ENCODE peak calls at places on chromosome 1, in ten cellular contexts. One of them, this sample, is unnamed.

GRCh38 chr1:74650561-74650960 is 23.0 kb downstream of the ERICH3 start:
- DNase-seq in tibial artery: no peak
- DNase-seq in epithelial cell of esophagus: peak; percentile 60
- DNase-seq in IMR-90: peak; percentile 41
- DNase-seq in foreskin fibroblast: no peak
- DNase-seq in cardiac fibroblast: no peak
- DNase-seq in CD4-positive, alpha-beta T cell: no peak
- DNase-seq in activated B cell treated with CpG ODN at 0.5 μM for 24 hours: no peak
- DNase-seq in dorsolateral prefrontal cortex: no peak
- DNase-seq in GM23338: no peak
- DNase-seq in this sample: no peak

GRCh38 chr1:29827237-29827750 is 591.0 kb downstream of the PTPRU start:
- DNase-seq in cardiac fibroblast: no peak
- DNase-seq in CD4-positive, alpha-beta T cell: no peak
- DNase-seq in activated B cell treated with CpG ODN at 0.5 μM for 24 hours: no peak
- DNase-seq in epithelial cell of esophagus: no peak
- DNase-seq in IMR-90: no peak
- DNase-seq in GM23338: no peak
- DNase-seq in tibial artery: peak; percentile 32
- DNase-seq in dorsolateral prefrontal cortex: no peak
- DNase-seq in foreskin fibroblast: no peak
- DNase-seq in this sample: no peak

GRCh38 chr1:36149973-36150295 is 648 bp upstream of the TRAPPC3 start:
- DNase-seq in epithelial cell of esophagus: peak; percentile 57
- DNase-seq in tibial artery: peak; percentile 81
- DNase-seq in CD4-positive, alpha-beta T cell: no peak
- DNase-seq in foreskin fibroblast: no peak
- DNase-seq in dorsolateral prefrontal cortex: no peak
- DNase-seq in IMR-90: no peak
- DNase-seq in GM23338: no peak
- DNase-seq in cardiac fibroblast: no peak
- DNase-seq in activated B cell treated with CpG ODN at 0.5 μM for 24 hours: no peak
- DNase-seq in this sample: no peak

GRCh38 chr1:181159451-181160151 is 71.1 kb downstream of the IER5 start:
- DNase-seq in activated B cell treated with CpG ODN at 0.5 μM for 24 hours: no peak
- DNase-seq in CD4-positive, alpha-beta T cell: peak; percentile 37
- DNase-seq in dorsolateral prefrontal cortex: no peak
- DNase-seq in tibial artery: no peak
- DNase-seq in IMR-90: peak; percentile 55
- DNase-seq in GM23338: no peak
- DNase-seq in epithelial cell of esophagus: peak; percentile 97
- DNase-seq in cardiac fibroblast: peak; percentile 80
- DNase-seq in foreskin fibroblast: peak; percentile 21
- DNase-seq in this sample: no peak

GRCh38 chr1:21801100-21801499 is 11.0 kb upstream of the LDLRAD2 start:
- DNase-seq in foreskin fibroblast: peak; percentile 33
- DNase-seq in cardiac fibroblast: peak; percentile 56
- DNase-seq in epithelial cell of esophagus: peak; percentile 76
- DNase-seq in GM23338: no peak
- DNase-seq in tibial artery: no peak
- DNase-seq in dorsolateral prefrontal cortex: no peak
- DNase-seq in IMR-90: peak; percentile 71
- DNase-seq in activated B cell treated with CpG ODN at 0.5 μM for 24 hours: no peak
- DNase-seq in CD4-positive, alpha-beta T cell: no peak
- DNase-seq in this sample: no peak

GRCh38 chr1:204858381-204858821 is 12.3 kb upstream of the NFASC start:
- DNase-seq in CD4-positive, alpha-beta T cell: no peak
- DNase-seq in activated B cell treated with CpG ODN at 0.5 μM for 24 hours: no peak
- DNase-seq in dorsolateral prefrontal cortex: no peak
- DNase-seq in cardiac fibroblast: no peak
- DNase-seq in foreskin fibroblast: peak; percentile 5
- DNase-seq in tibial artery: no peak
- DNase-seq in GM23338: peak; percentile 49
- DNase-seq in IMR-90: no peak
- DNase-seq in epithelial cell of esophagus: no peak
- DNase-seq in this sample: no peak

GRCh38 chr1:97457446-97458089 is 463.3 kb downstream of the DPYD start:
- DNase-seq in tibial artery: no peak
- DNase-seq in cardiac fibroblast: no peak
- DNase-seq in activated B cell treated with CpG ODN at 0.5 μM for 24 hours: no peak
- DNase-seq in CD4-positive, alpha-beta T cell: no peak
- DNase-seq in dorsolateral prefrontal cortex: no peak
- DNase-seq in foreskin fibroblast: no peak
- DNase-seq in epithelial cell of esophagus: no peak
- DNase-seq in IMR-90: no peak
- DNase-seq in GM23338: no peak
- DNase-seq in this sample: no peak

GRCh38 chr1:192171123-192171522 is 12.9 kb downstream of the RGS18 start:
- DNase-seq in cardiac fibroblast: no peak
- DNase-seq in epithelial cell of esophagus: peak; percentile 9
- DNase-seq in foreskin fibroblast: no peak
- DNase-seq in dorsolateral prefrontal cortex: no peak
- DNase-seq in IMR-90: peak; percentile 33
- DNase-seq in activated B cell treated with CpG ODN at 0.5 μM for 24 hours: no peak
- DNase-seq in CD4-positive, alpha-beta T cell: no peak
- DNase-seq in GM23338: no peak
- DNase-seq in tibial artery: no peak
- DNase-seq in this sample: no peak

GRCh38 chr1:154863702-154864174 is 6.3 kb downstream of the KCNN3 start:
- DNase-seq in tibial artery: no peak
- DNase-seq in epithelial cell of esophagus: peak; percentile 68
- DNase-seq in CD4-positive, alpha-beta T cell: no peak
- DNase-seq in cardiac fibroblast: peak; percentile 66
- DNase-seq in GM23338: peak; percentile 77
- DNase-seq in activated B cell treated with CpG ODN at 0.5 μM for 24 hours: no peak
- DNase-seq in dorsolateral prefrontal cortex: no peak
- DNase-seq in foreskin fibroblast: peak; percentile 13
- DNase-seq in IMR-90: peak; percentile 75
- DNase-seq in this sample: no peak

GRCh38 chr1:15410884-15411245 is 1.2 kb downstream of the EFHD2 start:
- DNase-seq in GM23338: no peak
- DNase-seq in cardiac fibroblast: no peak
- DNase-seq in activated B cell treated with CpG ODN at 0.5 μM for 24 hours: no peak
- DNase-seq in dorsolateral prefrontal cortex: no peak
- DNase-seq in tibial artery: no peak
- DNase-seq in foreskin fibroblast: no peak
- DNase-seq in epithelial cell of esophagus: no peak
- DNase-seq in IMR-90: no peak
- DNase-seq in CD4-positive, alpha-beta T cell: no peak
- DNase-seq in this sample: no peak

GRCh38 chr1:221871056-221871455 is 129.2 kb upstream of the DUSP10 start:
- DNase-seq in dorsolateral prefrontal cortex: no peak
- DNase-seq in CD4-positive, alpha-beta T cell: no peak
- DNase-seq in foreskin fibroblast: no peak
- DNase-seq in GM23338: no peak
- DNase-seq in tibial artery: no peak
- DNase-seq in IMR-90: no peak
- DNase-seq in epithelial cell of esophagus: no peak
- DNase-seq in activated B cell treated with CpG ODN at 0.5 μM for 24 hours: no peak
- DNase-seq in cardiac fibroblast: no peak
- DNase-seq in this sample: no peak

GRCh38 chr1:244712669-244713068 is 59.7 kb downstream of the DESI2 start:
- DNase-seq in foreskin fibroblast: no peak
- DNase-seq in epithelial cell of esophagus: no peak
- DNase-seq in cardiac fibroblast: no peak
- DNase-seq in tibial artery: no peak
- DNase-seq in dorsolateral prefrontal cortex: no peak
- DNase-seq in IMR-90: no peak
- DNase-seq in GM23338: no peak
- DNase-seq in CD4-positive, alpha-beta T cell: no peak
- DNase-seq in activated B cell treated with CpG ODN at 0.5 μM for 24 hours: no peak
- DNase-seq in this sample: no peak

GRCh38 chr1:23133587-23133986 is 35.1 kb downstream of the LUZP1 start:
- DNase-seq in activated B cell treated with CpG ODN at 0.5 μM for 24 hours: no peak
- DNase-seq in dorsolateral prefrontal cortex: no peak
- DNase-seq in tibial artery: no peak
- DNase-seq in CD4-positive, alpha-beta T cell: no peak
- DNase-seq in epithelial cell of esophagus: no peak
- DNase-seq in IMR-90: no peak
- DNase-seq in GM23338: no peak
- DNase-seq in cardiac fibroblast: no peak
- DNase-seq in foreskin fibroblast: no peak
- DNase-seq in this sample: no peak

GRCh38 chr1:90729484-90730246 is 12.6 kb upstream of the BARHL2 start:
- DNase-seq in epithelial cell of esophagus: no peak
- DNase-seq in tibial artery: no peak
- DNase-seq in GM23338: peak; percentile 91
- DNase-seq in activated B cell treated with CpG ODN at 0.5 μM for 24 hours: no peak
- DNase-seq in IMR-90: no peak
- DNase-seq in dorsolateral prefrontal cortex: no peak
- DNase-seq in foreskin fibroblast: no peak
- DNase-seq in cardiac fibroblast: no peak
- DNase-seq in CD4-positive, alpha-beta T cell: no peak
- DNase-seq in this sample: no peak

GRCh38 chr1:200108659-200109058 is 81.1 kb downstream of the NR5A2 start:
- DNase-seq in GM23338: no peak
- DNase-seq in activated B cell treated with CpG ODN at 0.5 μM for 24 hours: no peak
- DNase-seq in IMR-90: no peak
- DNase-seq in dorsolateral prefrontal cortex: no peak
- DNase-seq in epithelial cell of esophagus: no peak
- DNase-seq in foreskin fibroblast: no peak
- DNase-seq in tibial artery: no peak
- DNase-seq in CD4-positive, alpha-beta T cell: no peak
- DNase-seq in cardiac fibroblast: no peak
- DNase-seq in this sample: no peak

GRCh38 chr1:115810609-115811008 is 30.3 kb downstream of the NHLH2 start:
- DNase-seq in cardiac fibroblast: no peak
- DNase-seq in foreskin fibroblast: no peak
- DNase-seq in tibial artery: no peak
- DNase-seq in CD4-positive, alpha-beta T cell: no peak
- DNase-seq in dorsolateral prefrontal cortex: no peak
- DNase-seq in epithelial cell of esophagus: no peak
- DNase-seq in IMR-90: no peak
- DNase-seq in GM23338: no peak
- DNase-seq in activated B cell treated with CpG ODN at 0.5 μM for 24 hours: no peak
- DNase-seq in this sample: no peak
- TF ChIP-seq CTCF in cardiac fibroblast: no peak
- TF ChIP-seq CTCF in foreskin fibroblast: no peak
- TF ChIP-seq CTCF in tibial artery: no peak
- TF ChIP-seq CTCF in CD4-positive, alpha-beta T cell: no peak
- TF ChIP-seq CTCF in dorsolateral prefrontal cortex: no peak
- TF ChIP-seq CTCF in epithelial cell of esophagus: no peak
- TF ChIP-seq CTCF in IMR-90: no peak
- TF ChIP-seq CTCF in GM23338: no peak
- TF ChIP-seq CTCF in activated B cell treated with CpG ODN at 0.5 μM for 24 hours: no peak
- TF ChIP-seq CTCF in this sample: no peak

GRCh38 chr1:6580588-6581270 is 935 bp downstream of the ZBTB48 start:
- DNase-seq in foreskin fibroblast: no peak
- DNase-seq in dorsolateral prefrontal cortex: no peak
- DNase-seq in epithelial cell of esophagus: no peak
- DNase-seq in cardiac fibroblast: peak; percentile 19
- DNase-seq in CD4-positive, alpha-beta T cell: no peak
- DNase-seq in GM23338: peak; percentile 54
- DNase-seq in activated B cell treated with CpG ODN at 0.5 μM for 24 hours: peak; percentile 18
- DNase-seq in IMR-90: no peak
- DNase-seq in tibial artery: peak; percentile 75
- DNase-seq in this sample: no peak
- TF ChIP-seq CTCF in foreskin fibroblast: no peak
- TF ChIP-seq CTCF in dorsolateral prefrontal cortex: no peak
- TF ChIP-seq CTCF in epithelial cell of esophagus: peak; percentile 14
- TF ChIP-seq CTCF in cardiac fibroblast: peak; percentile 13
- TF ChIP-seq CTCF in CD4-positive, alpha-beta T cell: no peak
- TF ChIP-seq CTCF in GM23338: no peak
- TF ChIP-seq CTCF in activated B cell treated with CpG ODN at 0.5 μM for 24 hours: no peak
- TF ChIP-seq CTCF in IMR-90: no peak
- TF ChIP-seq CTCF in tibial artery: no peak
- TF ChIP-seq CTCF in this sample: no peak

GRCh38 chr1:165403835-165404482 is 41.0 kb downstream of the RXRG start:
- DNase-seq in tibial artery: no peak
- DNase-seq in epithelial cell of esophagus: peak; percentile 38
- DNase-seq in IMR-90: no peak
- DNase-seq in cardiac fibroblast: peak; percentile 16
- DNase-seq in dorsolateral prefrontal cortex: no peak
- DNase-seq in activated B cell treated with CpG ODN at 0.5 μM for 24 hours: no peak
- DNase-seq in foreskin fibroblast: no peak
- DNase-seq in GM23338: peak; percentile 78
- DNase-seq in CD4-positive, alpha-beta T cell: no peak
- DNase-seq in this sample: peak; percentile 36
- TF ChIP-seq CTCF in tibial artery: peak; percentile 23
- TF ChIP-seq CTCF in epithelial cell of esophagus: peak; percentile 71
- TF ChIP-seq CTCF in IMR-90: peak; percentile 26
- TF ChIP-seq CTCF in cardiac fibroblast: peak; percentile 43
- TF ChIP-seq CTCF in dorsolateral prefrontal cortex: peak; percentile 46
- TF ChIP-seq CTCF in activated B cell treated with CpG ODN at 0.5 μM for 24 hours: no peak
- TF ChIP-seq CTCF in foreskin fibroblast: peak; percentile 24
- TF ChIP-seq CTCF in GM23338: peak; percentile 66
- TF ChIP-seq CTCF in CD4-positive, alpha-beta T cell: no peak
- TF ChIP-seq CTCF in this sample: peak; percentile 77

GRCh38 chr1:60428161-60428560 is 354.6 kb upstream of the C1orf87 start:
- DNase-seq in dorsolateral prefrontal cortex: no peak
- DNase-seq in cardiac fibroblast: peak; percentile 14
- DNase-seq in foreskin fibroblast: no peak
- DNase-seq in activated B cell treated with CpG ODN at 0.5 μM for 24 hours: no peak
- DNase-seq in CD4-positive, alpha-beta T cell: no peak
- DNase-seq in epithelial cell of esophagus: no peak
- DNase-seq in tibial artery: no peak
- DNase-seq in IMR-90: no peak
- DNase-seq in GM23338: no peak
- DNase-seq in this sample: no peak

GRCh38 chr1:60427194-60427593 is 353.6 kb upstream of the C1orf87 start:
- DNase-seq in CD4-positive, alpha-beta T cell: no peak
- DNase-seq in activated B cell treated with CpG ODN at 0.5 μM for 24 hours: no peak
- DNase-seq in GM23338: no peak
- DNase-seq in IMR-90: no peak
- DNase-seq in epithelial cell of esophagus: no peak
- DNase-seq in dorsolateral prefrontal cortex: no peak
- DNase-seq in cardiac fibroblast: peak; percentile 27
- DNase-seq in foreskin fibroblast: no peak
- DNase-seq in tibial artery: no peak
- DNase-seq in this sample: no peak

GRCh38 chr1:60423181-60423780 is 349.7 kb upstream of the C1orf87 start:
- DNase-seq in CD4-positive, alpha-beta T cell: no peak
- DNase-seq in dorsolateral prefrontal cortex: no peak
- DNase-seq in GM23338: no peak
- DNase-seq in activated B cell treated with CpG ODN at 0.5 μM for 24 hours: no peak
- DNase-seq in epithelial cell of esophagus: no peak
- DNase-seq in tibial artery: no peak
- DNase-seq in IMR-90: no peak
- DNase-seq in cardiac fibroblast: peak; percentile 13
- DNase-seq in foreskin fibroblast: no peak
- DNase-seq in this sample: no peak

GRCh38 chr1:60427701-60428100 is 354.1 kb upstream of the C1orf87 start:
- DNase-seq in GM23338: no peak
- DNase-seq in dorsolateral prefrontal cortex: no peak
- DNase-seq in cardiac fibroblast: peak; percentile 21
- DNase-seq in CD4-positive, alpha-beta T cell: no peak
- DNase-seq in activated B cell treated with CpG ODN at 0.5 μM for 24 hours: no peak
- DNase-seq in foreskin fibroblast: no peak
- DNase-seq in epithelial cell of esophagus: no peak
- DNase-seq in IMR-90: no peak
- DNase-seq in tibial artery: no peak
- DNase-seq in this sample: no peak

DNA sequence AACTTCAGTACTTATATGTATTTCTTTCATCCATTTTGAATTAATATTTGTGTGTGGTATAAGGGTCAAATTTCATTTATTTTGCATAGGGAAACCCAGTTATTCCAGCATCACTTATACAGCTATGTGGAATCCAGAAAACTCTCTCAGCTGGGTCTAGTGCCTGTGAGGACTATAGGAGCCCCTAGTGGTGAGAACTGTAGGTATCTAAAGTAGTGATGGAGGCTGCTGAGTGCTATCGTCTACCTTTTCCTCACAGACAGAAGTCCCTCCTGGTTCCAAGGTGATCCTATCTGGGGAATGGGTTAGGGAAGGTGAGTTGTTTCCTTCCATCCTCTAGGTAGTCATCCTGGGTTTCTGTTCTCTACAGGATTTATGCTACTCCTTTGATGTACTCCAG is 352.0 kb upstream of the C1orf87 start:
- DNase-seq in cardiac fibroblast: peak; percentile 32
- DNase-seq in foreskin fibroblast: no peak
- DNase-seq in dorsolateral prefrontal cortex: no peak
- DNase-seq in IMR-90: no peak
- DNase-seq in activated B cell treated with CpG ODN at 0.5 μM for 24 hours: no peak
- DNase-seq in CD4-positive, alpha-beta T cell: no peak
- DNase-seq in epithelial cell of esophagus: peak; percentile 21
- DNase-seq in GM23338: peak; percentile 78
- DNase-seq in tibial artery: no peak
- DNase-seq in this sample: no peak
- TF ChIP-seq CTCF in cardiac fibroblast: peak; percentile 58
- TF ChIP-seq CTCF in foreskin fibroblast: peak; percentile 29
- TF ChIP-seq CTCF in dorsolateral prefrontal cortex: no peak
- TF ChIP-seq CTCF in IMR-90: no peak
- TF ChIP-seq CTCF in activated B cell treated with CpG ODN at 0.5 μM for 24 hours: no peak
- TF ChIP-seq CTCF in CD4-positive, alpha-beta T cell: no peak
- TF ChIP-seq CTCF in epithelial cell of esophagus: peak; percentile 44
- TF ChIP-seq CTCF in GM23338: peak; percentile 66
- TF ChIP-seq CTCF in tibial artery: peak; percentile 19
- TF ChIP-seq CTCF in this sample: peak; percentile 60